ENCODE peak calls at places on chromosomes 13 and 19, in four cellular contexts. E is RWPE1, H is fibroblast of pulmonary artery, N is NCI-H524. R is an unnamed sample.

GRCh38 chr13:100854091-100854490 is 179.5 kb upstream of the TMTC4 start:
- DNase-seq in E (no peak), H (no peak), N (no peak), R (no peak)

GRCh38 chr13:50969691-50970090 is 60.1 kb downstream of the RNASEH2B start:
- DNase-seq in E (no peak), H (peak), N (peak), R (peak)

GRCh38 chr19:14943601-14944000 is 2.3 kb downstream of the OR7C2 start:
- DNase-seq in E (peak), H (peak), N (no peak), R (no peak)

GRCh38 chr13:65653548-65654078 is 1576.5 kb downstream of the PCDH9 start:
- DNase-seq in E (no peak), H (no peak), N (peak), R (no peak)

GRCh38 chr19:510606-511100 is 3.4 kb downstream of the TPGS1 start:
- DNase-seq in E (no peak), H (peak), N (peak), R (peak)

GRCh38 chr13:71274923-71275593 is 591.9 kb downstream of the DACH1 start:
- DNase-seq in E (no peak), H (no peak), N (no peak), R (no peak)

GRCh38 chr19:4776436-4777205 is 14.9 kb upstream of the FEM1A start:
- DNase-seq in E (no peak), H (no peak), N (no peak), R (no peak)

GRCh38 chr13:57557979-57558529 is 73.5 kb upstream of the PCDH17 start:
- DNase-seq in E (no peak), H (peak), N (no peak), R (peak)

GRCh38 chr19:10615429-10616023 is 9.8 kb upstream of the SLC44A2 start:
- DNase-seq in E (no peak), H (no peak), N (no peak), R (no peak)

GRCh38 chr13:41678320-41678719 is 221.0 kb downstream of the RGCC start:
- DNase-seq in E (no peak), H (peak), N (no peak), R (no peak)

GRCh38 chr19:43956827-43957226 is 5.8 kb downstream of the ZNF221 start:
- DNase-seq in E (no peak), H (no peak), N (no peak), R (no peak)